ENCODE peak calls at places on chromosomes 2 and 18, in five cellular contexts. Z is IMR-90, R is activated T-cell treated with anti-CD3 and anti-CD28 coated beads for 1 hour, E is sciatic nerve, Q is GM19239. U is an unnamed sample.
A peak's percentile ranks its signal among the peaks of the same experiment; 100 is the strongest.

GRCh38 chr2:232525796-232526195 is at the start of gene CHRND:
- DNase-seq in E (no peak), Q (no peak), R (no peak), Z (no peak), U (no peak)

GRCh38 chr2:97970300-97971060 is 25.3 kb downstream of the TMEM131 start:
- DNase-seq in R (no peak), Q (no peak), E (no peak), Z (no peak), U (no peak)

GRCh38 chr2:40363631-40364030 is 88.3 kb downstream of the SLC8A1 start:
- DNase-seq in Z (peak; percentile 40), R (no peak), Q (no peak), E (no peak), U (no peak)

GRCh38 chr2:178550352-178550751 is 70.1 kb downstream of the PLEKHA3 start:
- DNase-seq in E (no peak), Q (peak; percentile 9), Z (no peak), R (no peak), U (no peak)

GRCh38 chr2:191840916-191841315 is 6.0 kb downstream of the CAVIN2 start:
- DNase-seq in E (no peak), Z (no peak), Q (no peak), R (no peak), U (no peak)

GRCh38 chr2:54569745-54570296 is 113.7 kb downstream of the SPTBN1 start:
- DNase-seq in E (no peak), Q (no peak), Z (no peak), R (no peak), U (no peak)

GRCh38 chr2:8915941-8916340 is 78.5 kb upstream of the KIDINS220 start:
- DNase-seq in R (no peak), Z (no peak), E (no peak), Q (no peak), U (no peak)

GRCh38 chr2:191114403-191114886 is 36.3 kb downstream of the STAT4 start:
- DNase-seq in Q (peak; percentile 28), Z (peak; percentile 18), R (no peak), E (no peak), U (no peak)

GRCh38 chr18:37294951-37295350 is 270.6 kb downstream of the CELF4 start:
- DNase-seq in E (no peak), Q (no peak), Z (no peak), R (no peak), U (peak; percentile 90)